ENCODE peak calls at places on chromosomes 16 and 17, in seven cellular contexts. W, J, I, A, K, G and L are unnamed samples. For H3K9me3 and H3K4me1, the result is how much of the 10 kb centered on the place peaks cover.

GRCh38 chr16:28187595-28188004 is 24.2 kb downstream of the XPO6 start:
- DNase-seq in G (no peak), K (no peak), I (no peak), A (no peak), J (peak), W (no peak), L (no peak)

GRCh38 chr17:77667478-77667877 is 291.0 kb upstream of the TNRC6C start:
- DNase-seq in W (no peak), J (no peak), K (no peak), A (no peak), G (no peak), I (no peak), L (no peak)

GRCh38 chr17:57375770-57376181 is 119.5 kb downstream of the MSI2 start:
- DNase-seq in K (no peak), G (peak), A (no peak), W (no peak), J (no peak), I (no peak), L (no peak)

GRCh38 chr17:16255481-16255901 is 38.5 kb downstream of the PIGL start:
- DNase-seq in K (peak), J (no peak), G (no peak), I (no peak), A (peak), W (peak), L (no peak)

GRCh38 chr16:87741700-87742415 is 23.9 kb downstream of the KLHDC4 start:
- DNase-seq in W (no peak), K (no peak), A (no peak), G (no peak), I (no peak), J (no peak), L (no peak)

GRCh38 chr16:6483634-6484033 is 849.0 kb upstream of the RBFOX1 start:
- DNase-seq in A (no peak), I (no peak), W (no peak), G (no peak), K (no peak), J (no peak), L (no peak)

GRCh38 chr16:12062343-12063003 is 85.9 kb downstream of the SNX29 start:
- DNase-seq in G (no peak), K (peak), W (peak), J (no peak), I (no peak), A (no peak), L (peak)

GRCh38 chr16:84340305-84341040 is 27.9 kb upstream of the ATP2C2 start:
- DNase-seq in I (no peak), W (no peak), A (peak), G (no peak), K (no peak), J (no peak), L (peak)

GRCh38 chr16:785563-786535 is 2.3 kb downstream of the RPUSD1 start:
- DNase-seq in G (peak), I (peak), A (peak), J (peak), W (peak), K (peak), L (peak)

GRCh38 chr16:87795336-87795735 is 29.6 kb upstream of the KLHDC4 start:
- DNase-seq in G (no peak), K (no peak), A (no peak), W (no peak), J (no peak), I (no peak), L (no peak)

GRCh38 chr17:78322858-78323455 is 36.9 kb downstream of the SOCS3 start:
- DNase-seq in I (no peak), W (peak), A (no peak), K (peak), G (no peak), J (no peak), L (no peak)

GRCh38 chr17:28216528-28216927 is 102.5 kb upstream of the TMEM97 start:
- DNase-seq in W (no peak), A (no peak), G (no peak), J (no peak), I (no peak), K (no peak), L (no peak)

DNA sequence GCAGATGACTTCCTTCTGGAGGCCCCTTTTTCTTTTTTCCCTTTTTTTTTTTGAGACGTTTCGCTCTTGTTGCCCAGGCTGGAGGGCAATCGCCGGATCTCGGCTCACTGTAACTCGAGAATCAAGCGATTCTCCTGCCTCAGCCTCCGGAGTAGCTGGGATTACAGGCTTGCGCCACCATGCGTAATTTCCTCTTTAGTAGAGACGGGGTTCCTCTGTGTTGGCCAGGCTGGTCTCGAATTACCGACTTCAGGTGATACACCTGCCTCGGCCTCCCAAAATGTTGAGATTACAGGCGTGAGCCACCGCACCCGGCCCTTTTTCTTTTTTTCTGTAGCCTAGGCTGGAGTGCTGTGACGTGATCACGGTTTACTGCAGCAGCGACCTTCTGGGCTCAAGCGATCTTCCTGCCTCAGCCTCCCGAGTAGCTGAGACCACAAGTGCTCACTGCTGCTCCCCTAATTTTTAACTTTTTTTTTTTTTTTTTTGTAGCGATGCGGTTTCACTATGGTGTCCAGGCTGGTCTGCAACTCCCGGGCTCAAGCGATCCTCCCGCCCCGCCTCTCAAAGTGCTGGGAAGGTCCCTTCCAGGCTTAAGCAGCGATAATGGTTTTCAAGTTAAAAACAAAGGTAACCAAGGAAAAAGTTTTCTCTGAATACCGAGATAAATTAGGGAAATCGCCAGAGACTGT is 956 bp upstream of the IST1 start:
- DNase-seq in I (peak), K (peak), J (peak), W (peak), G (no peak), A (peak), L (peak)
- H3K4me3 ChIP-seq in I (peak), K (peak), J (peak), W (peak), G (peak), A (peak), L (peak)

GRCh38 chr16:60648260-60648659 is 1388.0 kb downstream of the CDH8 start:
- DNase-seq in I (no peak), W (no peak), K (no peak), J (no peak), G (no peak), A (no peak), L (no peak)

GRCh38 chr16:60645541-60645940 is 1390.7 kb downstream of the CDH8 start:
- DNase-seq in J (no peak), W (no peak), G (no peak), I (no peak), A (no peak), K (no peak), L (no peak)

GRCh38 chr16:60655514-60656153 is 1380.6 kb downstream of the CDH8 start:
- DNase-seq in W (no peak), G (no peak), K (no peak), J (peak), I (no peak), A (no peak), L (no peak)

GRCh38 chr16:60646631-60647030 is 1389.6 kb downstream of the CDH8 start:
- DNase-seq in I (no peak), W (no peak), J (no peak), A (no peak), G (no peak), K (no peak), L (no peak)

DNA sequence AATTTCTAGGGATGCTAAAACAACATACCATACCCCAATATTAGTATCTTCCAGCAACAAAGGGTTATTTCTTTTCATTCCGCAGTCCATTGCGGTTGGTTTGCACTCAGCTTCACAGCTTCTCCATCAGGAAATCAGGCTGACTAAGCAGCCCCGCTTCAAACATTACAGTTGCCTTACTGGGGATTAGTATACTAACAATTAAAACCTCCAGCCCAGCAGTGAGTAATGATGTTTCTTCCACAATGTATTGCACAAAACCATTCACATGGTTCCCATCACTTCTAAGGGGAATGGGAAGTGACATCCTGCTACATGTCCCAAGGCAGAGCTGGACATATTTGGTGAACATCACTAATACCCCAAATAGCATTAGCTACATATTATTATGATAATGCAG is 1384.9 kb downstream of the CDH8 start:
- DNase-seq in K (no peak), I (no peak), J (no peak), W (no peak), A (no peak), G (no peak), L (no peak)
- H3K9me3 ChIP-seq in K (under half), I (under half), J (under half), W (under half), A (under half), G (under half), L (under half)

GRCh38 chr16:14106961-14107360 is 35.8 kb downstream of the MRTFB start:
- DNase-seq in A (no peak), W (no peak), I (no peak), J (no peak), G (no peak), K (no peak), L (no peak)
- H3K4me1 ChIP-seq in A (under half), W (half or more), I (under half), J (under half), G (under half), K (half or more), L (under half)

GRCh38 chr16:3021449-3022207 is 1.5 kb downstream of the TNFRSF12A start:
- DNase-seq in J (no peak), A (peak), W (peak), I (peak), G (peak), K (peak), L (peak)

GRCh38 chr16:3020604-3021448 is 658 bp downstream of the TNFRSF12A start:
- DNase-seq in G (peak), J (peak), A (peak), I (peak), W (peak), K (peak), L (peak)

GRCh38 chr16:3017806-3018506 is at the start of gene CLDN6:
- DNase-seq in A (no peak), K (no peak), G (peak), W (no peak), J (no peak), I (no peak), L (no peak)

GRCh38 chr16:3020247-3020603 is at the start of gene TNFRSF12A:
- DNase-seq in J (peak), W (peak), K (peak), A (peak), G (peak), I (peak), L (peak)

GRCh38 chr16:3019594-3020246 is 448 bp upstream of the TNFRSF12A start:
- DNase-seq in A (no peak), I (no peak), G (no peak), K (no peak), J (no peak), W (no peak), L (no peak)
- H3K4me3 ChIP-seq in A (peak), I (peak), G (peak), K (peak), J (peak), W (peak), L (peak)

GRCh38 chr17:44916781-44917241 is 1.5 kb upstream of the GFAP start:
- DNase-seq in J (no peak), I (no peak), K (peak), A (peak), G (no peak), W (peak), L (peak)
- H3K9me3 ChIP-seq in J (under half), I (under half), K (under half), A (under half), G (under half), W (under half), L (under half)

GRCh38 chr17:38464251-38464722 is 36.0 kb downstream of the ARHGAP23 start:
- DNase-seq in I (no peak), K (peak), G (peak), A (no peak), J (no peak), W (peak), L (no peak)

GRCh38 chr17:38464723-38465419 is 36.6 kb downstream of the ARHGAP23 start:
- DNase-seq in A (peak), G (peak), K (peak), J (no peak), I (no peak), W (peak), L (peak)

GRCh38 chr17:38465420-38466345 is 37.4 kb downstream of the ARHGAP23 start:
- DNase-seq in K (peak), J (no peak), I (no peak), A (peak), G (peak), W (peak), L (peak)

GRCh38 chr17:38467491-38467890 is 39.2 kb downstream of the ARHGAP23 start:
- DNase-seq in A (no peak), K (no peak), I (no peak), G (no peak), J (no peak), W (no peak), L (no peak)

DNA sequence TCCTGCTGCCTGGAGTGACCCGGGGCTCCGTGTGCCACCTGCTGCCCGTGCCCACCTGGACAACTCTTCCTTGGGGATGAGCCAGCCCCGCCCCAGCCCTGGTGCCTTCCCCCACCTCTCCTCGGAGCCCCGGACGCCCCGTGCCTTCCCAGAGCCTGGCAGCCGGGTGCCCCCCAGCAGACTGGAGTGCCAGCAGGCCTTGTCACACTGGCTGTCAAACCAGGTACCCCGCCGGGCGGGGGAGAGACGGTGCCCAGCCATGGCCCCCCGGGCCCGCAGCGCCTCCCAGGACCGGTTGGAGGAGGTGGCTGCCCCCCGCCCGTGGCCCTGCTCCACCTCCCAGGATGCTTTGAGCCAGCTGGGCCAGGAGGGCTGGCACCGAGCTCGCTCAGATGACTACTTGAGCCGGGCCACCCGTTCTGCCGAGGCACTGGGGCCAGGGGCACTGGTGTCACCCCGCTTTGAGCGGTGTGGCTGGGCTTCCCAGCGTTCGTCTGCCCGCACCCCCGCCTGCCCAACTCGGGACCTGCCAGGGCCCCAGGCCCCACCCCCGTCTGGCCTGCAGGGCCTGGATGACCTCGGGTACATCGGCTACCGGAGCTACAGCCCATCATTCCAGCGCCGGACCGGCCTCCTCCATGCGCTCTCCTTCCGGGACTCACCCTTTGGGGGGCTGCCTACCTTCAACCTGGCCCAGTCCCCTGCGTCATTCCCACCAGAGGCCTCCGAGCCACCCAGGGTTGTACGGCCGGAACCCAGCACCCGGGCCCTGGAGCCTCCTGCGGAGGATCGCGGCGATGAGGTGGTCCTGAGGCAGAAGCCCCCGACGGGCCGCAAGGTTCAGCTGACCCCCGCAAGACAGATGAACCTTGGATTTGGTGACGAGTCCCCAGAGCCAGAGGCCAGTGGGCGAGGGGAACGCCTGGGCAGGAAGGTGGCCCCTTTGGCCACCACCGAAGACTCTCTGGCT is 38.4 kb downstream of the ARHGAP23 start:
- DNase-seq in W (no peak), J (no peak), K (peak), I (no peak), A (no peak), G (no peak), L (no peak)
- H3K4me1 ChIP-seq in W (half or more), J (under half), K (half or more), I (under half), A (under half), G (under half), L (under half)